ENCODE peak calls at places on chromosomes 4 and X, in five cellular contexts. One of them, this sample, is unnamed.
A peak's percentile ranks its signal among the peaks of the same experiment; 100 is the strongest.

GRCh38 chrX:10395643-10396042 is 224.7 kb downstream of the MID1 start:
- DNase-seq in fibroblast of lung: no peak
- DNase-seq in hepatocyte: no peak
- DNase-seq in Panc1: no peak
- DNase-seq in tibial nerve: no peak
- DNase-seq in this sample: no peak

GRCh38 chrX:65697915-65698796 is 30.7 kb downstream of the MSN start:
- DNase-seq in fibroblast of lung: no peak
- DNase-seq in hepatocyte: no peak
- DNase-seq in Panc1: no peak
- DNase-seq in tibial nerve: peak; percentile 14
- DNase-seq in this sample: peak; percentile 53

GRCh38 chr4:115233600-115233999 is 120.2 kb upstream of the NDST4 start:
- DNase-seq in fibroblast of lung: no peak
- DNase-seq in hepatocyte: no peak
- DNase-seq in Panc1: no peak
- DNase-seq in tibial nerve: no peak
- DNase-seq in this sample: no peak

GRCh38 chr4:164239976-164240375 is 514.0 kb upstream of the SMIM31 start:
- DNase-seq in fibroblast of lung: no peak
- DNase-seq in hepatocyte: no peak
- DNase-seq in Panc1: no peak
- DNase-seq in tibial nerve: no peak
- DNase-seq in this sample: no peak

GRCh38 chr4:70945046-70945445 is 42.9 kb downstream of the MOB1B start:
- DNase-seq in fibroblast of lung: peak; percentile 16
- DNase-seq in hepatocyte: no peak
- DNase-seq in Panc1: no peak
- DNase-seq in tibial nerve: no peak
- DNase-seq in this sample: no peak

GRCh38 chrX:30533261-30533660 is 44.3 kb downstream of the TASL start:
- DNase-seq in fibroblast of lung: peak; percentile 63
- DNase-seq in hepatocyte: no peak
- DNase-seq in Panc1: no peak
- DNase-seq in tibial nerve: no peak
- DNase-seq in this sample: no peak

GRCh38 chrX:118761950-118762725 is 34.7 kb downstream of the IL13RA1 start:
- DNase-seq in fibroblast of lung: no peak
- DNase-seq in hepatocyte: no peak
- DNase-seq in Panc1: no peak
- DNase-seq in tibial nerve: no peak
- DNase-seq in this sample: no peak

GRCh38 chr4:173051697-173052096 is 116.9 kb upstream of the GALNT7 start:
- DNase-seq in fibroblast of lung: peak; percentile 18
- DNase-seq in hepatocyte: no peak
- DNase-seq in Panc1: no peak
- DNase-seq in tibial nerve: no peak
- DNase-seq in this sample: no peak

GRCh38 chr4:6749340-6750171 is 33.0 kb upstream of the KIAA0232 start:
- DNase-seq in fibroblast of lung: peak; percentile 53
- DNase-seq in hepatocyte: peak; percentile 88
- DNase-seq in Panc1: no peak
- DNase-seq in tibial nerve: peak; percentile 76
- DNase-seq in this sample: no peak

GRCh38 chrX:139739138-139739537 is 31.2 kb upstream of the MCF2 start:
- DNase-seq in fibroblast of lung: peak; percentile 41
- DNase-seq in hepatocyte: no peak
- DNase-seq in Panc1: no peak
- DNase-seq in tibial nerve: no peak
- DNase-seq in this sample: peak; percentile 46

GRCh38 chr4:46392421-46392820 is 2.5 kb upstream of the GABRA2 start:
- DNase-seq in fibroblast of lung: no peak
- DNase-seq in hepatocyte: no peak
- DNase-seq in Panc1: no peak
- DNase-seq in tibial nerve: no peak
- DNase-seq in this sample: no peak

DNA sequence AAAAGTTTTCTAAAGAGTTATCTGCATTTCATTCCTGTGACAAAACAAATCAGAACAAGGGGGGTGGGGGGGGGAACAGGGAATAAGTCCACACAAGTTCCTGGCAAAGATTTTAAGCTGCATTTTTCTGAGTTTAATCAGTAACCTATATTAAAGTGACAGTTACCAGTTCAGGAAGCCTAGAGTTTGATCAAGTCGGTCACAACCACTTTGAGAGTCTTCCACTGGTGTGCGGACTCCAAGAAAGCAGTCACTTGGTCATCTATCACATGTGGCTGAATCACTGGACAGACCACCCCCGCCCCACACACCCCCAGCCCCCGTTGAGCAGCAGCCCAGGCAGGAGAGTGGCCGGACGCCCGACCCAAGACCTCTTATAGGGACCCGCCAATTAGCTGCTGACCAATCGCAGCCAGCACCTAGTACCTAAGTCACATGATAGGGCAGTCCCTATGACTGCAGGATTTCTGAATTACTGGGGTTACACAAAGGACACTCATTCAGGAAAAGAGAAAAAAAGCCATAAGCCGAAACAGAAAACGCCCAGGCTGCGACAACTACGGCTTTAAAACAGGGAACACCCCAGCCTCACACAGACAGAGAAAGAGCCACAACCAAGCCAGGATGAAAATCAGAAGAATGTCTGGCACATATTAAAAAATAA is 569.4 kb upstream of the DIPK2B start:
- DNase-seq in fibroblast of lung: peak; percentile 96
- DNase-seq in hepatocyte: peak; percentile 76
- DNase-seq in Panc1: no peak
- DNase-seq in tibial nerve: peak; percentile 36
- DNase-seq in this sample: no peak
- H3K27ac ChIP-seq in fibroblast of lung: peak overlapping the region; percentile 93
- H3K27ac ChIP-seq in hepatocyte: peak overlapping the region; percentile 91
- H3K27ac ChIP-seq in Panc1: peak overlapping the region; percentile 94
- H3K27ac ChIP-seq in tibial nerve: peak overlapping the region; percentile 93
- H3K27ac ChIP-seq in this sample: peak overlapping the region; percentile 57

DNA sequence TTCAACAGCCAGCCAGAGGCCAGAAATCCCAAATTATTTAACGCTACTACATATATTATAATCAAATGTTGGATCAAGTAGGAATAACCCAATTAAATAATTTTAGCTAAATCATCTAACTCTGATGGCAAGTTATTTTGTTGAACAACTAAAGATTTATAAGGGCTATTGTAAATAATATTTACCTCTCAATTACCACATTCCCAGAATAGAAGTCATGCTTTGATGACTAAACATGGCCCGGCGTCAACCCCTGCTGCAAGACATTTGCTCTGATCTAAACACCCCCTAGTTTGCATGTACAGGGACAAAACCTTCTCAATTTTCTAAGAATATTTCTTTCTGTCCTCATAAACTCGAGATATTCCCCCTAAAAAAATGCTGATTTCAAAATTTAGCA is 14.2 kb downstream of the VEGFC start:
- DNase-seq in fibroblast of lung: peak; percentile 84
- DNase-seq in hepatocyte: no peak
- DNase-seq in Panc1: no peak
- DNase-seq in tibial nerve: no peak
- DNase-seq in this sample: no peak
- H3K4me1 ChIP-seq in fibroblast of lung: peaks cover 13% of the 10 kb centered on the region
- H3K4me1 ChIP-seq in hepatocyte: no peaks in the 10 kb centered on the region
- H3K4me1 ChIP-seq in Panc1: peaks cover 47% of the 10 kb centered on the region
- H3K4me1 ChIP-seq in tibial nerve: peaks cover 10% of the 10 kb centered on the region
- H3K4me1 ChIP-seq in this sample: no peaks in the 10 kb centered on the region

DNA sequence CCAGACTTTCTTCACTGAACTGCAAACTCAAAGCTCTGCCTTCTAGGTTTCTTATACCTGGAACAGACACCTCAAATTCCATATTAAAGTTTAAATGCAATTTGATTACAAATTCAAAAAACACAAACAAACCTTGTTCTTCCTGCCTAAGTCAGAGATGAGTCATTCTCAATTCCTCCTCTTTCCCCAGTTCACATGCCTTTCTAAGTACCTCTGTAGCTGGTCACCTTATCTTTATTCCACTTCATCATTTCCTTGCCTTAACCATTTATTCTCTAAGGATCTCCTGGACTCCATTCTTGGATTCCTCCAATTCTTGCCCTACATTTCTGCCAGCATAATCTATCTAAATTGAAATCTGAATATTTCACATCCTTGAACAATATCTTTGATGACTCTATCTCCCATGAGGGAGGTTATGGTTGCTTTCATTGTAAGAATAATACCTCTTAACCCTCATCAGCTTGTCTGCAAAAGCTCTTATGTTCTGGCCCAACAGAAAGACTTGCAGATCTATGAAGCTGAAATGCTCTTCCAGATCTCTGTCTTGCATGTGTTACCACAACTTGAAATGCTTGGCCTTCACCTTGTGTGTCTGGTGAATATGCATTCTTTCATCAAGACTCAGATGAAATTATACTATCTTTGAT is 28.5 kb upstream of the PDE5A start:
- DNase-seq in fibroblast of lung: no peak
- DNase-seq in hepatocyte: peak; percentile 15
- DNase-seq in Panc1: no peak
- DNase-seq in tibial nerve: no peak
- DNase-seq in this sample: no peak
- H3K27ac ChIP-seq in fibroblast of lung: no peak overlapping the region
- H3K27ac ChIP-seq in hepatocyte: peak overlapping the region; percentile 3
- H3K27ac ChIP-seq in Panc1: peak overlapping the region; percentile 91
- H3K27ac ChIP-seq in tibial nerve: no peak overlapping the region
- H3K27ac ChIP-seq in this sample: no peak overlapping the region

GRCh38 chrX:37817176-37817575 is 30.2 kb downstream of the DYNLT3 start:
- DNase-seq in fibroblast of lung: no peak
- DNase-seq in hepatocyte: no peak
- DNase-seq in Panc1: no peak
- DNase-seq in tibial nerve: no peak
- DNase-seq in this sample: no peak
- H3K4me1 ChIP-seq in fibroblast of lung: no peaks in the 10 kb centered on the region
- H3K4me1 ChIP-seq in hepatocyte: no peaks in the 10 kb centered on the region
- H3K4me1 ChIP-seq in Panc1: no peaks in the 10 kb centered on the region
- H3K4me1 ChIP-seq in tibial nerve: no peaks in the 10 kb centered on the region
- H3K4me1 ChIP-seq in this sample: no peaks in the 10 kb centered on the region

DNA sequence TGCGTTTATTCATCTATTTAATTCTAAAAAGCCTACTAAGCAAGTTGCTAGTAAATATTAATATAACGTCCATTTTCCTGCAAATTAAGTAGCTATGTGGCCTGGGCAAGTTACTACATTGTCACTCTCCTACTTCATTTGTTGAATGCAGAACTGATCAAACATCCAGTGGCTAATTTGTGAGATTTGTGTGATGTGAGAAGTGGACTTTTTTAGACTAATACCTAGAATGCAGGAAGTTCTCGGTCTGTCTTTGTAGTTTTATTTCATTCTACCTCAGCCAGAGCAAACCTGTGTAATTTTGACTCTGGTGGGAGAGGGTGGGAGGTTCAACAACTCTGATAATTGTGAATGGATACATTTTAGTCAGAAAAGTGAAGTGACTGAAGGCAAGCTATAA is 840 bp downstream of the GUF1 start:
- DNase-seq in fibroblast of lung: no peak
- DNase-seq in hepatocyte: no peak
- DNase-seq in Panc1: no peak
- DNase-seq in tibial nerve: no peak
- DNase-seq in this sample: no peak
- H3K27ac ChIP-seq in fibroblast of lung: peak overlapping the region; percentile 86
- H3K27ac ChIP-seq in hepatocyte: peak overlapping the region; percentile 97
- H3K27ac ChIP-seq in Panc1: peak overlapping the region; percentile 91
- H3K27ac ChIP-seq in tibial nerve: peak overlapping the region; percentile 95
- H3K27ac ChIP-seq in this sample: peak overlapping the region; percentile 94

GRCh38 chrX:68910743-68911142 is 81.9 kb downstream of the EFNB1 start:
- DNase-seq in fibroblast of lung: no peak
- DNase-seq in hepatocyte: no peak
- DNase-seq in Panc1: no peak
- DNase-seq in tibial nerve: no peak
- DNase-seq in this sample: no peak
- H3K4me1 ChIP-seq in fibroblast of lung: no peaks in the 10 kb centered on the region
- H3K4me1 ChIP-seq in hepatocyte: peaks cover 16% of the 10 kb centered on the region
- H3K4me1 ChIP-seq in Panc1: no peaks in the 10 kb centered on the region
- H3K4me1 ChIP-seq in tibial nerve: peaks cover 13% of the 10 kb centered on the region
- H3K4me1 ChIP-seq in this sample: no peaks in the 10 kb centered on the region

This sample was measured in CD8-positive, alpha-beta memory T cell.